ENCODE peak calls at places on chromosomes 11 and 22, in nine cellular contexts. One of them, this sample, is unnamed. For H3K4me1, the result is how much of the 10 kb centered on the place peaks cover.

GRCh38 chr11:57155400-57155799 is 26.4 kb upstream of the LRRC55 start:
- DNase-seq in H1: no peak
- DNase-seq in K562: no peak
- DNase-seq in breast epithelium: no peak
- DNase-seq in stomach: no peak
- DNase-seq in IMR-90: no peak
- DNase-seq in body of pancreas: no peak
- DNase-seq in spleen: no peak
- DNase-seq in esophagus squamous epithelium: no peak
- DNase-seq in this sample: no peak

GRCh38 chr22:50269573-50270301 is 443 bp downstream of the MAPK11 start:
- DNase-seq in breast epithelium: no peak
- DNase-seq in K562: peak
- DNase-seq in body of pancreas: no peak
- DNase-seq in esophagus squamous epithelium: no peak
- DNase-seq in spleen: peak
- DNase-seq in H1: no peak
- DNase-seq in IMR-90: peak
- DNase-seq in stomach: no peak
- DNase-seq in this sample: no peak

GRCh38 chr11:119340335-119341221 is at the start of gene C1QTNF5:
- DNase-seq in spleen: peak
- DNase-seq in esophagus squamous epithelium: no peak
- DNase-seq in breast epithelium: peak
- DNase-seq in IMR-90: peak
- DNase-seq in K562: peak
- DNase-seq in H1: peak
- DNase-seq in stomach: peak
- DNase-seq in body of pancreas: peak
- DNase-seq in this sample: peak

GRCh38 chr11:21174781-21175180 is 505.4 kb downstream of the NELL1 start:
- DNase-seq in K562: no peak
- DNase-seq in H1: no peak
- DNase-seq in body of pancreas: no peak
- DNase-seq in IMR-90: no peak
- DNase-seq in spleen: no peak
- DNase-seq in stomach: no peak
- DNase-seq in esophagus squamous epithelium: no peak
- DNase-seq in breast epithelium: no peak
- DNase-seq in this sample: no peak

GRCh38 chr11:130612291-130612802 is 163.9 kb downstream of the ADAMTS15 start:
- DNase-seq in K562: no peak
- DNase-seq in esophagus squamous epithelium: no peak
- DNase-seq in IMR-90: peak
- DNase-seq in spleen: no peak
- DNase-seq in H1: no peak
- DNase-seq in stomach: no peak
- DNase-seq in breast epithelium: no peak
- DNase-seq in body of pancreas: no peak
- DNase-seq in this sample: no peak

GRCh38 chr11:129508163-129508562 is 132.5 kb downstream of the BARX2 start:
- DNase-seq in stomach: no peak
- DNase-seq in esophagus squamous epithelium: no peak
- DNase-seq in K562: no peak
- DNase-seq in spleen: no peak
- DNase-seq in IMR-90: no peak
- DNase-seq in breast epithelium: no peak
- DNase-seq in body of pancreas: no peak
- DNase-seq in H1: no peak
- DNase-seq in this sample: no peak

GRCh38 chr11:100830295-100830694 is 143.2 kb downstream of the ARHGAP42 start:
- DNase-seq in esophagus squamous epithelium: no peak
- DNase-seq in H1: no peak
- DNase-seq in K562: no peak
- DNase-seq in body of pancreas: peak
- DNase-seq in IMR-90: no peak
- DNase-seq in stomach: peak
- DNase-seq in breast epithelium: no peak
- DNase-seq in spleen: no peak
- DNase-seq in this sample: peak

GRCh38 chr22:45785458-45785857 is 113.8 kb downstream of the ATXN10 start:
- DNase-seq in stomach: no peak
- DNase-seq in breast epithelium: no peak
- DNase-seq in spleen: no peak
- DNase-seq in K562: no peak
- DNase-seq in esophagus squamous epithelium: no peak
- DNase-seq in H1: no peak
- DNase-seq in IMR-90: peak
- DNase-seq in body of pancreas: peak
- DNase-seq in this sample: peak

GRCh38 chr11:123776160-123776559 is 21.8 kb upstream of the OR6X1 start:
- DNase-seq in stomach: no peak
- DNase-seq in breast epithelium: no peak
- DNase-seq in spleen: no peak
- DNase-seq in body of pancreas: no peak
- DNase-seq in esophagus squamous epithelium: no peak
- DNase-seq in K562: no peak
- DNase-seq in IMR-90: no peak
- DNase-seq in H1: no peak
- DNase-seq in this sample: no peak

GRCh38 chr11:123775274-123775673 is 21.0 kb upstream of the OR6X1 start:
- DNase-seq in spleen: no peak
- DNase-seq in H1: no peak
- DNase-seq in esophagus squamous epithelium: no peak
- DNase-seq in breast epithelium: no peak
- DNase-seq in K562: no peak
- DNase-seq in stomach: no peak
- DNase-seq in body of pancreas: no peak
- DNase-seq in IMR-90: no peak
- DNase-seq in this sample: no peak

GRCh38 chr11:123773026-123773425 is 18.7 kb upstream of the OR6X1 start:
- DNase-seq in H1: no peak
- DNase-seq in body of pancreas: no peak
- DNase-seq in IMR-90: no peak
- DNase-seq in stomach: no peak
- DNase-seq in K562: no peak
- DNase-seq in breast epithelium: no peak
- DNase-seq in esophagus squamous epithelium: no peak
- DNase-seq in spleen: no peak
- DNase-seq in this sample: no peak

GRCh38 chr11:123771664-123772063 is 17.3 kb upstream of the OR6X1 start:
- DNase-seq in breast epithelium: no peak
- DNase-seq in IMR-90: no peak
- DNase-seq in body of pancreas: no peak
- DNase-seq in spleen: no peak
- DNase-seq in stomach: no peak
- DNase-seq in esophagus squamous epithelium: no peak
- DNase-seq in H1: no peak
- DNase-seq in K562: no peak
- DNase-seq in this sample: no peak

DNA sequence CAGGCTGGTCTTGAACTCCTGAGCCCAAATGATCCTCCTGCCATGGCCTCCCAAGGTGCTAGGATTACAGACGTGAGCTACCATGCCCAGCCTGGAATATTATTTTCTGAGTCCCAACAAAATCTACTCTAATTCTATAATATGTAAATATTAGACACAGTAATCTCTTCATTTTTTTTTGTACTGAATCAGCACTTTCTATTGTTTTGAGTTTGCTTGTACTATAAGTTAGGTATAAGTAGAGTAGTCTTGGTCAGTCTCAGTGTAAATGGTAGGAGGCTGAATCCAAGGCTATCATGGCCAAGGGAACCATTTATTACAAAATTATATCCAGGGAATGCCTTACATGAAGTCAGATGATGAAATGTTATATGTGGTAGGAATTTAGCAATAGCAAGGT is 19.6 kb upstream of the OR6X1 start:
- DNase-seq in spleen: no peak
- DNase-seq in body of pancreas: no peak
- DNase-seq in stomach: no peak
- DNase-seq in esophagus squamous epithelium: no peak
- DNase-seq in breast epithelium: no peak
- DNase-seq in H1: no peak
- DNase-seq in K562: no peak
- DNase-seq in IMR-90: no peak
- DNase-seq in this sample: no peak
- TF ChIP-seq POLR2A in spleen: no peak
- TF ChIP-seq POLR2A in body of pancreas: no peak
- TF ChIP-seq POLR2A in stomach: no peak
- TF ChIP-seq POLR2A in esophagus squamous epithelium: no peak
- TF ChIP-seq POLR2A in breast epithelium: no peak
- TF ChIP-seq POLR2A in H1: no peak
- TF ChIP-seq POLR2A in K562: no peak
- TF ChIP-seq POLR2A in IMR-90: no peak
- TF ChIP-seq POLR2A in this sample: no peak

GRCh38 chr11:62044639-62045121 is 77.2 kb upstream of the FTH1 start:
- DNase-seq in breast epithelium: no peak
- DNase-seq in K562: no peak
- DNase-seq in stomach: no peak
- DNase-seq in esophagus squamous epithelium: no peak
- DNase-seq in spleen: no peak
- DNase-seq in IMR-90: no peak
- DNase-seq in H1: no peak
- DNase-seq in body of pancreas: no peak
- DNase-seq in this sample: no peak

GRCh38 chr11:62054081-62054480 is 69.7 kb upstream of the INCENP start:
- DNase-seq in IMR-90: no peak
- DNase-seq in stomach: no peak
- DNase-seq in breast epithelium: no peak
- DNase-seq in esophagus squamous epithelium: no peak
- DNase-seq in H1: no peak
- DNase-seq in K562: no peak
- DNase-seq in body of pancreas: no peak
- DNase-seq in spleen: peak
- DNase-seq in this sample: no peak

GRCh38 chr11:62050716-62051115 is 73.1 kb upstream of the INCENP start:
- DNase-seq in spleen: no peak
- DNase-seq in K562: no peak
- DNase-seq in body of pancreas: no peak
- DNase-seq in H1: no peak
- DNase-seq in breast epithelium: no peak
- DNase-seq in stomach: no peak
- DNase-seq in esophagus squamous epithelium: no peak
- DNase-seq in IMR-90: no peak
- DNase-seq in this sample: no peak

DNA sequence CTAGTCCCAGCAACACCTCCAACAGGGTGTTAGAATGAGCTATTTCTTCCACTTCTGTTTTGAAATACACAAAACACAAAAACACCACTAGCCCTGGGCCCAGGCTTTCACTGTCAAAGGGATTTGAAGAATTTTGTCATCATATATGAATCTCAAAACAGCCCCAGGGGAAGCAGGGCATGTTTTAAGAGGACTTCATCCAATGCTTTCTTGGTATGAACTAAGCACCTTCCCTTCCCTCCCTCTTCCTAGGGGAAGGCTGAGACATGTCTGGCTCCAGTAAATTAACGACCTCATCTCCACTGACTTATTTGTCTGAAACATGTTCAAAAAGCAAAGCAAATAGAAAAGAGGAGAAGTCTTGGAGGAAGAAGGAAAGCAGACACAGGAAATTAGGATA is 75.7 kb upstream of the INCENP start:
- DNase-seq in breast epithelium: no peak
- DNase-seq in body of pancreas: no peak
- DNase-seq in stomach: no peak
- DNase-seq in K562: no peak
- DNase-seq in IMR-90: no peak
- DNase-seq in H1: no peak
- DNase-seq in esophagus squamous epithelium: no peak
- DNase-seq in spleen: peak
- DNase-seq in this sample: no peak
- H3K27ac ChIP-seq in breast epithelium: peak
- H3K27ac ChIP-seq in body of pancreas: no peak
- H3K27ac ChIP-seq in stomach: no peak
- H3K27ac ChIP-seq in K562: no peak
- H3K27ac ChIP-seq in IMR-90: no peak
- H3K27ac ChIP-seq in H1: no peak
- H3K27ac ChIP-seq in esophagus squamous epithelium: no peak
- H3K27ac ChIP-seq in spleen: no peak
- H3K27ac ChIP-seq in this sample: no peak

GRCh38 chr11:45847908-45848316 is 637 bp downstream of the CRY2 start:
- DNase-seq in breast epithelium: no peak
- DNase-seq in body of pancreas: peak
- DNase-seq in IMR-90: peak
- DNase-seq in esophagus squamous epithelium: no peak
- DNase-seq in K562: peak
- DNase-seq in H1: no peak
- DNase-seq in stomach: peak
- DNase-seq in spleen: peak
- DNase-seq in this sample: peak

GRCh38 chr11:45848654-45849081 is 1.4 kb downstream of the CRY2 start:
- DNase-seq in IMR-90: no peak
- DNase-seq in spleen: no peak
- DNase-seq in body of pancreas: peak
- DNase-seq in stomach: peak
- DNase-seq in K562: no peak
- DNase-seq in esophagus squamous epithelium: no peak
- DNase-seq in H1: no peak
- DNase-seq in breast epithelium: peak
- DNase-seq in this sample: peak

GRCh38 chr11:45852712-45853101 is 5.4 kb downstream of the CRY2 start:
- DNase-seq in breast epithelium: no peak
- DNase-seq in esophagus squamous epithelium: no peak
- DNase-seq in K562: no peak
- DNase-seq in body of pancreas: no peak
- DNase-seq in IMR-90: no peak
- DNase-seq in H1: no peak
- DNase-seq in spleen: no peak
- DNase-seq in stomach: no peak
- DNase-seq in this sample: no peak

GRCh38 chr11:45852018-45852711 is 4.9 kb downstream of the CRY2 start:
- DNase-seq in esophagus squamous epithelium: no peak
- DNase-seq in body of pancreas: no peak
- DNase-seq in breast epithelium: no peak
- DNase-seq in spleen: no peak
- DNase-seq in K562: no peak
- DNase-seq in IMR-90: no peak
- DNase-seq in stomach: no peak
- DNase-seq in H1: no peak
- DNase-seq in this sample: no peak

DNA sequence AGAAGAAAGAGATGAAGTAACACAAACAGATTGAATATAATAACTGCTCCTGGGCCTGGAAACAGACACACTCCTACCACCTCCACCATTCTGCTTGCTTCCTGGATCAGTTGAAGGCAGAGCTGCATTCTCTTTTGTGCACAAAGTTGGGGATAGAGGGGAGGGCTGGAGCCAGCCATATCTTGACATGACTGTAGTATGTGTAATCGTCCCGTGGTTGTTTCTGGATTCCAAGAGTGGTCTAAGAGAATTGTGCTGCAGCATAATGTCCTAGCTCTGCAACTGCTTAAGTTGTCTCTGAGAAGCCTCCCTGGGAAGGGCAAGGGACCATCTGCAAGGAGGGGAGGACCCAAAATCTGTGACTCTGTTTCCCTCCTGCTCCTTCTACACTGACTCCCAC is 3.2 kb downstream of the CRY2 start:
- DNase-seq in breast epithelium: no peak
- DNase-seq in IMR-90: peak
- DNase-seq in spleen: no peak
- DNase-seq in K562: no peak
- DNase-seq in esophagus squamous epithelium: no peak
- DNase-seq in stomach: no peak
- DNase-seq in body of pancreas: no peak
- DNase-seq in H1: no peak
- DNase-seq in this sample: no peak
- H3K4me1 ChIP-seq in breast epithelium: under half
- H3K4me1 ChIP-seq in IMR-90: under half
- H3K4me1 ChIP-seq in spleen: half or more
- H3K4me1 ChIP-seq in K562: under half
- H3K4me1 ChIP-seq in esophagus squamous epithelium: half or more
- H3K4me1 ChIP-seq in stomach: half or more
- H3K4me1 ChIP-seq in body of pancreas: half or more
- H3K4me1 ChIP-seq in H1: under half
- H3K4me1 ChIP-seq in this sample: half or more

DNA sequence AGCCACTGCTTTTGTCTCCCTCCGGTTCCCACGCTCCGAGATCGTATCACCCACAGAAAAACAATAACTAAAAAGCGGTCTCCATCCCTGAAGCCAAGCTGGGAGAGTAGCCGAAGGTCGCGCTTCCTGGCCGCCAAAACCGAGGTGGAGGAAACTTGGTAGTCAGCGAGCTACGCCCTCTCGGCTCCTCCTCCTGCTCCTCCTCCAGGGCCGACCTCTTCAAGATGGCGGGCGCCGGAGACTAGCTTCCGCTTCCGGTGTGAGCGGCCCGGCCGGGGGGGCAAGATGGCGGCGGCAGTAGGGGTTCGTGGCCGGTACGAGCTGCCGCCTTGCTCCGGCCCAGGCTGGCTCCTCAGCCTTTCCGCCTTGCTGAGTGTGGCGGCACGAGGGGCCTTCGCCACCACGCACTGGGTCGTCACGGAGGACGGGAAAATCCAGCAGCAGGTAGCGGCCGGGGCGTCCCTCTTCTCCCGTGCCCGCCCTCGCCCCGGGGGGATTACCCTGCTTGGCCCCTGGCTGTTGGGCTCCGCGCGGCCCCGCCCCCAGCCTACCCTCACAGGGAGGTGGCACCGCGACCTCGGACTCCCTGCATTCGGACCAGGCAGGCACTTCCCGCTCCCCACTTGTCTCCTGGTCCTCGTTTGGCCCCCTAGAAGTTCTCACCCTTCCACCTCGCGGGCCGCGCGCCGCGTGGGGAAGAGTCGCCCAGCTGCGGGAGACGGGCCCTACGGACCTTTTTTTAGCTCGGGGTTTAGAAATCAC is at the start of gene TTC17:
- DNase-seq in H1: peak
- DNase-seq in body of pancreas: peak
- DNase-seq in esophagus squamous epithelium: peak
- DNase-seq in breast epithelium: peak
- DNase-seq in stomach: peak
- DNase-seq in K562: peak
- DNase-seq in IMR-90: peak
- DNase-seq in spleen: peak
- DNase-seq in this sample: peak
- TF ChIP-seq POLR2A in H1: peak
- TF ChIP-seq POLR2A in body of pancreas: peak
- TF ChIP-seq POLR2A in esophagus squamous epithelium: peak
- TF ChIP-seq POLR2A in breast epithelium: peak
- TF ChIP-seq POLR2A in stomach: peak
- TF ChIP-seq POLR2A in K562: peak
- TF ChIP-seq POLR2A in IMR-90: peak
- TF ChIP-seq POLR2A in spleen: peak
- TF ChIP-seq POLR2A in this sample: peak

This sample was measured in upper lobe of left lung.